ENCODE peak calls at places on chromosomes 3 and 15, in seven cellular contexts. A, S, X, Z, F, J and Q are unnamed samples.

GRCh38 chr3:194512895-194513601 is 26.2 kb upstream of the ATP13A3 start:
- DNase-seq in A (no peak), S (no peak), X (no peak), Z (peak; percentile 16), F (no peak), J (no peak), Q (no peak)

GRCh38 chr15:40323953-40324937 is 753 bp downstream of the INAFM2 start:
- DNase-seq in A (peak; percentile 62), S (no peak), X (no peak), Z (no peak), F (no peak), J (no peak), Q (peak; percentile 64)

GRCh38 chr3:127803619-127804018 is 18.7 kb downstream of the MGLL start:
- DNase-seq in A (no peak), S (peak; percentile 90), X (no peak), Z (peak; percentile 91), F (no peak), J (no peak), Q (no peak)

GRCh38 chr15:65212097-65212496 is 824 bp upstream of the CILP start:
- DNase-seq in A (peak; percentile 69), S (no peak), X (no peak), Z (no peak), F (peak; percentile 74), J (no peak), Q (peak; percentile 84)

GRCh38 chr15:36914962-36915808 is 185.2 kb downstream of the MEIS2 start:
- DNase-seq in A (no peak), S (no peak), X (no peak), Z (no peak), F (no peak), J (no peak), Q (no peak)

GRCh38 chr15:65069179-65069578 is 1.4 kb upstream of the RASL12 start:
- DNase-seq in A (no peak), S (peak; percentile 91), X (no peak), Z (no peak), F (no peak), J (peak; percentile 57), Q (no peak)

GRCh38 chr3:144771401-144771870 is 799.8 kb downstream of the DIPK2A start:
- DNase-seq in A (no peak), S (peak; percentile 59), X (no peak), Z (no peak), F (no peak), J (no peak), Q (no peak)

GRCh38 chr15:60859996-60860494 is 369.1 kb downstream of the RORA start:
- DNase-seq in A (no peak), S (peak; percentile 19), X (no peak), Z (no peak), F (no peak), J (no peak), Q (no peak)

GRCh38 chr3:16516695-16517481 is 3.4 kb upstream of the RFTN1 start:
- DNase-seq in A (peak; percentile 44), S (no peak), X (peak; percentile 66), Z (peak; percentile 63), F (no peak), J (no peak), Q (peak; percentile 76)

GRCh38 chr15:40232625-40233070 is 6.2 kb upstream of the PAK6 start:
- DNase-seq in A (no peak), S (no peak), X (no peak), Z (no peak), F (no peak), J (no peak), Q (no peak)

GRCh38 chr15:69388259-69388658 is 25.9 kb upstream of the KIF23 start:
- DNase-seq in A (no peak), S (peak; percentile 18), X (no peak), Z (peak; percentile 92), F (no peak), J (no peak), Q (no peak)

GRCh38 chr15:34726407-34727100 is 28.2 kb downstream of the GJD2 start:
- DNase-seq in A (no peak), S (peak; percentile 19), X (no peak), Z (no peak), F (no peak), J (no peak), Q (no peak)

GRCh38 chr3:184489457-184489856 is 72.1 kb upstream of the EPHB3 start:
- DNase-seq in A (no peak), S (no peak), X (no peak), Z (no peak), F (no peak), J (no peak), Q (no peak)

GRCh38 chr3:55518451-55518850 is 31.3 kb upstream of the WNT5A start:
- DNase-seq in A (no peak), S (no peak), X (no peak), Z (peak; percentile 92), F (no peak), J (no peak), Q (no peak)

GRCh38 chr3:53845103-53845880 is 927 bp downstream of the CHDH start:
- DNase-seq in A (peak; percentile 75), S (no peak), X (peak; percentile 71), Z (peak; percentile 67), F (peak; percentile 64), J (peak; percentile 68), Q (peak; percentile 7)

GRCh38 chr3:119293761-119294401 is at the start of gene ARHGAP31:
- DNase-seq in A (peak; percentile 76), S (no peak), X (peak; percentile 85), Z (peak; percentile 80), F (peak; percentile 76), J (peak; percentile 78), Q (peak; percentile 93)

GRCh38 chr3:132879651-132880050 is 157.4 kb upstream of the NPHP3 start:
- DNase-seq in A (no peak), S (no peak), X (no peak), Z (no peak), F (no peak), J (no peak), Q (no peak)

GRCh38 chr15:68434021-68434420 is 2.1 kb upstream of the ITGA11 start:
- DNase-seq in A (no peak), S (no peak), X (peak; percentile 54), Z (no peak), F (no peak), J (peak; percentile 4), Q (no peak)

GRCh38 chr3:64773150-64773549 is 85.3 kb upstream of the ADAMTS9 start:
- DNase-seq in A (no peak), S (no peak), X (no peak), Z (no peak), F (no peak), J (no peak), Q (no peak)

GRCh38 chr3:169432692-169433432 is 230.7 kb downstream of the MECOM start:
- DNase-seq in A (no peak), S (no peak), X (no peak), Z (peak; percentile 46), F (no peak), J (no peak), Q (no peak)

GRCh38 chr3:148021400-148021799 is 612.2 kb downstream of the ZIC1 start:
- DNase-seq in A (no peak), S (no peak), X (no peak), Z (peak; percentile 46), F (no peak), J (no peak), Q (no peak)

GRCh38 chr15:82647045-82647834 is at the start of gene CPEB1:
- DNase-seq in A (peak; percentile 74), S (no peak), X (no peak), Z (no peak), F (peak; percentile 41), J (no peak), Q (peak; percentile 55)

GRCh38 chr3:170897978-170898377 is 10.5 kb downstream of the EIF5A2 start:
- DNase-seq in A (no peak), S (no peak), X (no peak), Z (no peak), F (no peak), J (no peak), Q (no peak)

GRCh38 chr3:170903123-170903522 is 5.3 kb downstream of the EIF5A2 start:
- DNase-seq in A (no peak), S (no peak), X (no peak), Z (no peak), F (no peak), J (no peak), Q (no peak)

GRCh38 chr3:170893894-170894293 is 14.5 kb downstream of the EIF5A2 start:
- DNase-seq in A (no peak), S (no peak), X (no peak), Z (no peak), F (no peak), J (no peak), Q (no peak)

GRCh38 chr3:170896781-170897180 is 11.7 kb downstream of the EIF5A2 start:
- DNase-seq in A (no peak), S (no peak), X (no peak), Z (no peak), F (no peak), J (no peak), Q (no peak)

GRCh38 chr3:170899455-170899854 is 9.0 kb downstream of the EIF5A2 start:
- DNase-seq in A (no peak), S (no peak), X (no peak), Z (no peak), F (no peak), J (no peak), Q (no peak)
- TF ChIP-seq CTCF in A (no peak), S (no peak), X (no peak), Z (no peak), F (no peak), J (no peak), Q (no peak)

GRCh38 chr15:46354443-46354842 is 719.6 kb downstream of the SQOR start:
- DNase-seq in A (no peak), S (no peak), X (no peak), Z (no peak), F (no peak), J (no peak), Q (no peak)
- TF ChIP-seq CTCF in A (no peak), S (no peak), X (no peak), Z (no peak), F (no peak), J (no peak), Q (no peak)

DNA sequence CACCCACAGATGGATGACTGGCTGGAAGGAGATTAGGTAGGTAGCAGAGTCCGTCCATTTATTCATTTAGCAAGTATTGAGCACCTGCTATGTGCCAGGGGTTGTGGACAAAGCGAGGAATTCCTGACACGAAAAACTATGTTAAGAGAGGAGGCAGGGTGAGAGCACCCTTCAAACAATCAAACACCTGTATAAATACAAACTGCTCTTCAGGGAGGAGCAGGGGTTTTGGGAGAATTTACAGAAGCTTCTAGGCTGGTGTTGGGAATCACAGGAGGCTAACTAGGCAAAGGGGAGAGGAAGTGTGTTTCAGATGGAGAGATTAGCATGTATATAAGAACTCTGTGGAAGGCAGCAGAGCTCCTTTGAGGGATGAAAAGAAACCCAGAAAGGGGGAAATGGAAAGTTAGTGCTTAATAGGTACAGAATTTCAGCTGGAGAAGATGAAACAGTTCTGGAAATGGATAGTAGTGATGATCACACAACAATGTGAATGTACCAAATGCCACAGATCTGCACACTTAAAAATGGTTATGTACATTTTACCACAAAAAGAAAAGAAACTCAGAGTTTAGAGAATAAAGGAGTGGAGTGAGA is 805 bp upstream of the SEC22C start:
- DNase-seq in A (no peak), S (no peak), X (no peak), Z (no peak), F (no peak), J (no peak), Q (no peak)
- TF ChIP-seq CTCF in A (no peak), S (no peak), X (no peak), Z (no peak), F (no peak), J (no peak), Q (peak; percentile 32)

DNA sequence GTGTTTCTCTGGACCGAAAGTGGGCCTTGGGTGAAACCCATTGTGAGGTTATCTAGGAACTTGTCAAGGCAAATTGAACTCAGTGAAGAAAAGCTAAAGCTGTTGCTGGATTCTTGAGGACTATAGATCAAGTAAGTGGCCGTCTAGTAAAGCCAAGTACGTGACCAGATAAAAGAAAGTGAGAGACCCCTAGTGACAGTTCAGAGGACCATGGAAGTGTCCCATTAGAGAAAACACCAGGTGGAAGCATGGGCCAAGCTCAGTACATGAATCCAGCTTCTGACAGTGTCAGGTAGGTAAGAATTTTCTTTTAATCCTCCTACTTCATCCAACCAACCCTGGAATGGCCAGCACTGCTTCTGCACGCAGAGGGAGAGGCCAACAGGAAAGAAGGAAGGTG is 349.3 kb upstream of the RGMA start:
- DNase-seq in A (no peak), S (no peak), X (no peak), Z (no peak), F (no peak), J (no peak), Q (no peak)
- TF ChIP-seq CTCF in A (no peak), S (no peak), X (no peak), Z (no peak), F (no peak), J (no peak), Q (no peak)